ENCODE peak calls at places on chromosomes 5 and 9, in seven cellular contexts. One of them, this sample, is unnamed.

GRCh38 chr5:77957516-77957915 is 181.4 kb upstream of the TBCA start:
- DNase-seq in neural progenitor cell: peak
- DNase-seq in fibroblast of pulmonary artery: no peak
- DNase-seq in CD8-positive, alpha-beta memory T cell: no peak
- DNase-seq in aorta: no peak
- DNase-seq in left ventricle myocardium inferior: no peak
- DNase-seq in fibroblast of the aortic adventitia: no peak
- DNase-seq in this sample: no peak

GRCh38 chr9:13513710-13514444 is 234.4 kb upstream of the MPDZ start:
- DNase-seq in left ventricle myocardium inferior: no peak
- DNase-seq in fibroblast of the aortic adventitia: peak
- DNase-seq in CD8-positive, alpha-beta memory T cell: no peak
- DNase-seq in fibroblast of pulmonary artery: peak
- DNase-seq in aorta: no peak
- DNase-seq in neural progenitor cell: peak
- DNase-seq in this sample: no peak

GRCh38 chr5:111551569-111552275 is 39.4 kb upstream of the STARD4 start:
- DNase-seq in left ventricle myocardium inferior: no peak
- DNase-seq in fibroblast of the aortic adventitia: no peak
- DNase-seq in CD8-positive, alpha-beta memory T cell: no peak
- DNase-seq in fibroblast of pulmonary artery: peak
- DNase-seq in aorta: no peak
- DNase-seq in neural progenitor cell: peak
- DNase-seq in this sample: no peak

GRCh38 chr9:132854832-132855231 is 23.3 kb downstream of the AK8 start:
- DNase-seq in CD8-positive, alpha-beta memory T cell: no peak
- DNase-seq in neural progenitor cell: no peak
- DNase-seq in aorta: no peak
- DNase-seq in fibroblast of pulmonary artery: no peak
- DNase-seq in left ventricle myocardium inferior: no peak
- DNase-seq in fibroblast of the aortic adventitia: no peak
- DNase-seq in this sample: no peak

GRCh38 chr5:61496406-61497307 is 164.6 kb downstream of the ZSWIM6 start:
- DNase-seq in CD8-positive, alpha-beta memory T cell: no peak
- DNase-seq in left ventricle myocardium inferior: no peak
- DNase-seq in aorta: no peak
- DNase-seq in neural progenitor cell: peak
- DNase-seq in fibroblast of pulmonary artery: peak
- DNase-seq in fibroblast of the aortic adventitia: peak
- DNase-seq in this sample: no peak

GRCh38 chr9:133116346-133117231 is 4.5 kb downstream of the RALGDS start:
- DNase-seq in neural progenitor cell: no peak
- DNase-seq in fibroblast of the aortic adventitia: no peak
- DNase-seq in fibroblast of pulmonary artery: no peak
- DNase-seq in CD8-positive, alpha-beta memory T cell: no peak
- DNase-seq in aorta: peak
- DNase-seq in left ventricle myocardium inferior: peak
- DNase-seq in this sample: no peak

GRCh38 chr9:84419203-84419602 is 78.6 kb upstream of the SLC28A3 start:
- DNase-seq in CD8-positive, alpha-beta memory T cell: no peak
- DNase-seq in fibroblast of pulmonary artery: peak
- DNase-seq in fibroblast of the aortic adventitia: no peak
- DNase-seq in left ventricle myocardium inferior: no peak
- DNase-seq in neural progenitor cell: peak
- DNase-seq in aorta: no peak
- DNase-seq in this sample: no peak

GRCh38 chr5:80164799-80165198 is 91.0 kb downstream of the SERINC5 start:
- DNase-seq in aorta: no peak
- DNase-seq in fibroblast of the aortic adventitia: no peak
- DNase-seq in left ventricle myocardium inferior: no peak
- DNase-seq in CD8-positive, alpha-beta memory T cell: no peak
- DNase-seq in neural progenitor cell: no peak
- DNase-seq in fibroblast of pulmonary artery: no peak
- DNase-seq in this sample: no peak

GRCh38 chr9:75754090-75754489 is 136.4 kb upstream of the PCSK5 start:
- DNase-seq in aorta: no peak
- DNase-seq in left ventricle myocardium inferior: peak
- DNase-seq in neural progenitor cell: no peak
- DNase-seq in fibroblast of the aortic adventitia: no peak
- DNase-seq in fibroblast of pulmonary artery: no peak
- DNase-seq in CD8-positive, alpha-beta memory T cell: no peak
- DNase-seq in this sample: no peak

GRCh38 chr9:127664324-127664677 is 42.5 kb upstream of the CFAP157 start:
- DNase-seq in fibroblast of pulmonary artery: no peak
- DNase-seq in left ventricle myocardium inferior: no peak
- DNase-seq in neural progenitor cell: no peak
- DNase-seq in aorta: no peak
- DNase-seq in fibroblast of the aortic adventitia: no peak
- DNase-seq in CD8-positive, alpha-beta memory T cell: no peak
- DNase-seq in this sample: no peak

GRCh38 chr5:33367396-33367795 is 73.4 kb upstream of the TARS1 start:
- DNase-seq in CD8-positive, alpha-beta memory T cell: no peak
- DNase-seq in aorta: no peak
- DNase-seq in neural progenitor cell: no peak
- DNase-seq in left ventricle myocardium inferior: no peak
- DNase-seq in fibroblast of pulmonary artery: no peak
- DNase-seq in fibroblast of the aortic adventitia: no peak
- DNase-seq in this sample: no peak

GRCh38 chr5:33361781-33362180 is 79.0 kb upstream of the TARS1 start:
- DNase-seq in fibroblast of the aortic adventitia: peak
- DNase-seq in CD8-positive, alpha-beta memory T cell: no peak
- DNase-seq in left ventricle myocardium inferior: no peak
- DNase-seq in neural progenitor cell: no peak
- DNase-seq in aorta: no peak
- DNase-seq in fibroblast of pulmonary artery: peak
- DNase-seq in this sample: no peak

GRCh38 chr5:33363537-33363936 is 77.2 kb upstream of the TARS1 start:
- DNase-seq in left ventricle myocardium inferior: no peak
- DNase-seq in aorta: no peak
- DNase-seq in fibroblast of the aortic adventitia: peak
- DNase-seq in neural progenitor cell: no peak
- DNase-seq in CD8-positive, alpha-beta memory T cell: no peak
- DNase-seq in fibroblast of pulmonary artery: no peak
- DNase-seq in this sample: no peak

GRCh38 chr5:33362915-33363314 is 77.8 kb upstream of the TARS1 start:
- DNase-seq in fibroblast of pulmonary artery: peak
- DNase-seq in aorta: peak
- DNase-seq in left ventricle myocardium inferior: no peak
- DNase-seq in neural progenitor cell: peak
- DNase-seq in fibroblast of the aortic adventitia: peak
- DNase-seq in CD8-positive, alpha-beta memory T cell: no peak
- DNase-seq in this sample: no peak

GRCh38 chr5:33364406-33364805 is 76.4 kb upstream of the TARS1 start:
- DNase-seq in neural progenitor cell: no peak
- DNase-seq in aorta: no peak
- DNase-seq in left ventricle myocardium inferior: no peak
- DNase-seq in CD8-positive, alpha-beta memory T cell: no peak
- DNase-seq in fibroblast of pulmonary artery: no peak
- DNase-seq in fibroblast of the aortic adventitia: no peak
- DNase-seq in this sample: no peak
- H3K4me3 ChIP-seq in neural progenitor cell: no peak
- H3K4me3 ChIP-seq in aorta: no peak
- H3K4me3 ChIP-seq in left ventricle myocardium inferior: no peak
- H3K4me3 ChIP-seq in CD8-positive, alpha-beta memory T cell: no peak
- H3K4me3 ChIP-seq in fibroblast of pulmonary artery: no peak
- H3K4me3 ChIP-seq in fibroblast of the aortic adventitia: no peak
- H3K4me3 ChIP-seq in this sample: no peak

GRCh38 chr9:37424204-37424685 is 1.7 kb downstream of the GRHPR start:
- DNase-seq in CD8-positive, alpha-beta memory T cell: no peak
- DNase-seq in left ventricle myocardium inferior: no peak
- DNase-seq in aorta: no peak
- DNase-seq in neural progenitor cell: no peak
- DNase-seq in fibroblast of pulmonary artery: no peak
- DNase-seq in fibroblast of the aortic adventitia: no peak
- DNase-seq in this sample: no peak
- H3K4me3 ChIP-seq in CD8-positive, alpha-beta memory T cell: no peak
- H3K4me3 ChIP-seq in left ventricle myocardium inferior: peak
- H3K4me3 ChIP-seq in aorta: no peak
- H3K4me3 ChIP-seq in neural progenitor cell: peak
- H3K4me3 ChIP-seq in fibroblast of pulmonary artery: peak
- H3K4me3 ChIP-seq in fibroblast of the aortic adventitia: peak
- H3K4me3 ChIP-seq in this sample: no peak

GRCh38 chr9:136545065-136545965 is 533 bp downstream of the NOTCH1 start:
- DNase-seq in aorta: no peak
- DNase-seq in neural progenitor cell: peak
- DNase-seq in fibroblast of pulmonary artery: no peak
- DNase-seq in left ventricle myocardium inferior: no peak
- DNase-seq in fibroblast of the aortic adventitia: no peak
- DNase-seq in CD8-positive, alpha-beta memory T cell: peak
- DNase-seq in this sample: no peak
- H3K4me3 ChIP-seq in aorta: peak
- H3K4me3 ChIP-seq in neural progenitor cell: peak
- H3K4me3 ChIP-seq in fibroblast of pulmonary artery: peak
- H3K4me3 ChIP-seq in left ventricle myocardium inferior: peak
- H3K4me3 ChIP-seq in fibroblast of the aortic adventitia: peak
- H3K4me3 ChIP-seq in CD8-positive, alpha-beta memory T cell: peak
- H3K4me3 ChIP-seq in this sample: peak

DNA sequence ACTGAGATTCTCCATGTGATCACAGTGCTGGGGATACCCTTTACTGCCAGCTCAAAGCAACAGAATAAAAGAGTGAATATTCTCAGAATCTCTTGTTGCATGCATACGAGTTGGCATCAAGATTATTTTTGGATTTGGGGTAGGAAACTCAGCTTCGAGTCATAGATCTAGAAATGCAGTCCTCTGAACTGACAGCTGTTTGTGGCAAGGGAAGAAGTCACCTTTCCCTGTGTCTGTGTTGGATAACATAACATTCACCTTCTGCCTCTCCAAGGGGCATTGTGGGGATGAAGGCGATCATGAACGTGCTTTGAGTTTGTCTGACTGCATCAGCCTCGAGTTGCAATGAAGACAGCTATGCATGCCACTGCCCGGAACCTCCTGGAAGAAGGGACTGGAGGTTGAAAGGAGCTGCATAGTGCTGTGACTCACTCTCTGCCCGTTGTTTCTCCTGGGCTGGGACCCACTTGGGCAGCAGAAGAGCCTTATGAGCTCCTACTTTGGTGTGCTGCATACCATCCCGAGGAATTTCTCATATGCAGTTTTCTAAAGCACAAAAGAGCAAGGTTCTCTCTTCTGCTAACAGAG is 231.7 kb downstream of the ARHGAP26 start:
- DNase-seq in fibroblast of the aortic adventitia: peak
- DNase-seq in CD8-positive, alpha-beta memory T cell: peak
- DNase-seq in neural progenitor cell: no peak
- DNase-seq in aorta: peak
- DNase-seq in fibroblast of pulmonary artery: peak
- DNase-seq in left ventricle myocardium inferior: no peak
- DNase-seq in this sample: no peak
- H3K4me3 ChIP-seq in fibroblast of the aortic adventitia: peak
- H3K4me3 ChIP-seq in CD8-positive, alpha-beta memory T cell: no peak
- H3K4me3 ChIP-seq in neural progenitor cell: no peak
- H3K4me3 ChIP-seq in aorta: no peak
- H3K4me3 ChIP-seq in fibroblast of pulmonary artery: no peak
- H3K4me3 ChIP-seq in left ventricle myocardium inferior: peak
- H3K4me3 ChIP-seq in this sample: no peak

DNA sequence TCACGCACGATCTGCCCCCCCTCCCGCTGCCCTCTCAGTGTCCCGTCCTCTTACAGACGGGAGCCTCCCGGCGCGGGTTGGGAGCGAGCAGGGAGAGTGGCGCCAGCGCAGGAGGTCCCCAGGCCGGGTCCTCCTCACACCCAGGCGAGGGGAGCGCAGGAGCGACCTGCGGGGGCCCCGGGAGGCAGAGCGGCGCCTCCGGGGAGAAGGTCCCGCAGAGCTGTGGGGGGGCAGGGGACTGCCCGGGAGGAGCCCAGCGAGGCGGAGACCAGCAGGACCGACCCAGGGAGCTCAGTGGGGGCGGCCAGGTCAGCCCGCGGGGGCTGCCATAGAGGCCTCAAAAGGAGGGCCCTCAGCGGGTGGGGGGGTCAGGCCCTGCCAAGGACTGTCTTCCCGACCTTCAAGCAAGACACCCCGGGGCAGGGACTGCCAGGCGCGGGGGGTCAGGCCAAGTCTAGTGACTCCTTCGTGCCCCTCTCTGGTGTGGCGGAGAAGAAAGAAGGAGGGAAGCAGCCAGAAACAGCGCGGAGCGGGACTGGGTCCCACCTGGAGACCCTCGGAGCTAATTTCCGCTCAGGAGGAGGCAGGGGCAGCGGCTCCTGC is 123.3 kb upstream of the ERCC6L2 start:
- DNase-seq in CD8-positive, alpha-beta memory T cell: no peak
- DNase-seq in fibroblast of pulmonary artery: no peak
- DNase-seq in left ventricle myocardium inferior: no peak
- DNase-seq in neural progenitor cell: peak
- DNase-seq in fibroblast of the aortic adventitia: no peak
- DNase-seq in aorta: no peak
- DNase-seq in this sample: no peak
- H3K4me3 ChIP-seq in CD8-positive, alpha-beta memory T cell: no peak
- H3K4me3 ChIP-seq in fibroblast of pulmonary artery: no peak
- H3K4me3 ChIP-seq in left ventricle myocardium inferior: peak
- H3K4me3 ChIP-seq in neural progenitor cell: peak
- H3K4me3 ChIP-seq in fibroblast of the aortic adventitia: no peak
- H3K4me3 ChIP-seq in aorta: no peak
- H3K4me3 ChIP-seq in this sample: peak

GRCh38 chr5:153964201-153965101 is 74.3 kb downstream of the FAM114A2 start:
- DNase-seq in aorta: no peak
- DNase-seq in fibroblast of the aortic adventitia: peak
- DNase-seq in neural progenitor cell: no peak
- DNase-seq in fibroblast of pulmonary artery: no peak
- DNase-seq in CD8-positive, alpha-beta memory T cell: no peak
- DNase-seq in left ventricle myocardium inferior: no peak
- DNase-seq in this sample: no peak
- H3K4me3 ChIP-seq in aorta: no peak
- H3K4me3 ChIP-seq in fibroblast of the aortic adventitia: peak
- H3K4me3 ChIP-seq in neural progenitor cell: no peak
- H3K4me3 ChIP-seq in fibroblast of pulmonary artery: no peak
- H3K4me3 ChIP-seq in CD8-positive, alpha-beta memory T cell: no peak
- H3K4me3 ChIP-seq in left ventricle myocardium inferior: peak
- H3K4me3 ChIP-seq in this sample: no peak

DNA sequence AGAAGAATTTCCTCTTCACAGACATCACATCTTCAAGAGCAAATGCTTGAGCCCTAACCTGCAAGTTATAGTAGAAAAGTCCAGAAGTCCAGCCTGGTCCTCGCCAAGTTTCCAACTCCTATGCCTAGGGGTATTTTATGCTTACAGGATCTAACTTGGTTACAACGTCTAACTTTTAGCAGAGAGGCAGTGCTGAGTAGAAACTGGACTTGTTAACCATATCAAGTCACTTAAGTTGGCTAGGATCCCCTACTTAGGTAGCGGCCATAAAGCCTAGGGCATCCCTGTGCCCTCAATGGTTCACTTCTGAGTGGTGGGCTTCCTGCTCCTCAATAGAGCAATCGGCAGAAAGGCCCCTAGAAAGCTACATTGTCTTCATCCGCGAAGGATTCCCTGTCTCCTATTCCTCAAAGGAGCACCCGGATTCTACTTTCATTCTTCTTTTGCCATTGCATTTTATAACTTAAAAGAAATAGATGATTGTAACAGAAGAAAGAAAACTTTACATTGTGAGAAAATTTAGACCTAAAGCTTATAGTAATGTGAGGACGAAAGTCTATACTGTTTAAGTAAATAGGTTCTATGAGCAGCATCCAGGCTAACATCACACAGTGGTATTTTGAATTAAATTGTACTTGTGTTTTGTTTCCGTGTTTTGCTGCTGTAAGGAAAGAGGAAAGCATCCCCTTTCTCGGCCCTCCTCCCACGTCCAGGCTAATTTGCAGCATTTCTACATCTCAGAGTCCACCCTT is 1.3 kb upstream of the MTAP start:
- DNase-seq in CD8-positive, alpha-beta memory T cell: no peak
- DNase-seq in neural progenitor cell: no peak
- DNase-seq in aorta: no peak
- DNase-seq in left ventricle myocardium inferior: no peak
- DNase-seq in fibroblast of pulmonary artery: no peak
- DNase-seq in fibroblast of the aortic adventitia: peak
- DNase-seq in this sample: no peak
- H3K4me3 ChIP-seq in CD8-positive, alpha-beta memory T cell: peak
- H3K4me3 ChIP-seq in neural progenitor cell: peak
- H3K4me3 ChIP-seq in aorta: no peak
- H3K4me3 ChIP-seq in left ventricle myocardium inferior: peak
- H3K4me3 ChIP-seq in fibroblast of pulmonary artery: peak
- H3K4me3 ChIP-seq in fibroblast of the aortic adventitia: peak
- H3K4me3 ChIP-seq in this sample: peak

This sample was measured in iPS DF 6.9.